ENCODE peak calls at places on chromosomes 13 and 19, in nine cellular contexts. O, B, T, Y, M, R, G, E and C are unnamed samples.
A peak's percentile ranks its signal among the peaks of the same experiment; 100 is the strongest.

GRCh38 chr13:99414048-99414995 is 87.0 kb upstream of the TM9SF2 start:
- DNase-seq in B (no peak), M (no peak), O (no peak), Y (no peak), E (no peak), R (no peak), T (no peak), G (no peak), C (no peak)

GRCh38 chr19:2253106-2254051 is 2.8 kb downstream of the JSRP1 start:
- DNase-seq in B (no peak), R (no peak), Y (no peak), G (no peak), O (no peak), M (no peak), T (no peak), E (no peak), C (peak; percentile 90)

GRCh38 chr19:1214862-1215731 is 9.5 kb downstream of the STK11 start:
- DNase-seq in T (no peak), E (peak; percentile 53), G (peak; percentile 78), O (no peak), B (peak; percentile 79), R (no peak), Y (peak; percentile 82), M (no peak), C (peak; percentile 92)

GRCh38 chr19:31838163-31838798 is 489.0 kb upstream of the TSHZ3 start:
- DNase-seq in E (peak; percentile 54), Y (no peak), B (no peak), R (no peak), T (no peak), G (no peak), O (no peak), M (no peak), C (no peak)

GRCh38 chr19:9943744-9944143 is 7.4 kb upstream of the OLFM2 start:
- DNase-seq in G (no peak), T (no peak), R (no peak), O (no peak), E (no peak), B (no peak), M (no peak), Y (no peak), C (no peak)

GRCh38 chr19:54017266-54017665 is 25.8 kb downstream of the CACNG6 start:
- DNase-seq in Y (no peak), E (no peak), M (no peak), B (no peak), T (no peak), G (no peak), R (no peak), O (peak; percentile 89), C (peak; percentile 48)

GRCh38 chr13:44191504-44192171 is 182.0 kb upstream of the SERP2 start:
- DNase-seq in T (no peak), B (no peak), M (peak; percentile 47), R (peak; percentile 46), Y (peak; percentile 43), O (peak; percentile 93), G (peak; percentile 51), E (no peak), C (no peak)

GRCh38 chr13:47798906-47799305 is 202.2 kb downstream of the SUCLA2 start:
- DNase-seq in M (no peak), Y (no peak), E (no peak), B (no peak), R (no peak), O (peak; percentile 72), T (no peak), G (no peak), C (no peak)

GRCh38 chr19:33799507-33799906 is 2.8 kb downstream of the KCTD15 start:
- DNase-seq in R (no peak), Y (no peak), B (no peak), G (no peak), E (no peak), O (no peak), M (no peak), T (no peak), C (peak; percentile 69)

GRCh38 chr19:33801411-33801810 is 4.7 kb downstream of the KCTD15 start:
- DNase-seq in M (no peak), T (no peak), R (no peak), G (no peak), E (no peak), Y (no peak), B (no peak), O (no peak), C (peak; percentile 77)

GRCh38 chr19:33798701-33799111 is 2.0 kb downstream of the KCTD15 start:
- DNase-seq in G (no peak), O (peak; percentile 67), R (no peak), M (no peak), T (no peak), Y (no peak), E (no peak), B (no peak), C (peak; percentile 92)

GRCh38 chr19:33802001-33802400 is 5.3 kb downstream of the KCTD15 start:
- DNase-seq in T (no peak), Y (no peak), G (no peak), B (no peak), E (no peak), M (no peak), O (no peak), R (no peak), C (peak; percentile 80)

GRCh38 chr19:33800012-33800680 is 3.5 kb downstream of the KCTD15 start:
- DNase-seq in B (no peak), G (no peak), Y (no peak), T (no peak), R (no peak), M (no peak), E (no peak), O (no peak), C (peak; percentile 51)
- H3K4me3 ChIP-seq in B (no peak overlapping the region), G (no peak overlapping the region), Y (peak overlapping the region; percentile 75), T (peak overlapping the region; percentile 74), R (no peak overlapping the region), M (no peak overlapping the region), E (no peak overlapping the region), O (no peak overlapping the region), C (no peak overlapping the region)

DNA sequence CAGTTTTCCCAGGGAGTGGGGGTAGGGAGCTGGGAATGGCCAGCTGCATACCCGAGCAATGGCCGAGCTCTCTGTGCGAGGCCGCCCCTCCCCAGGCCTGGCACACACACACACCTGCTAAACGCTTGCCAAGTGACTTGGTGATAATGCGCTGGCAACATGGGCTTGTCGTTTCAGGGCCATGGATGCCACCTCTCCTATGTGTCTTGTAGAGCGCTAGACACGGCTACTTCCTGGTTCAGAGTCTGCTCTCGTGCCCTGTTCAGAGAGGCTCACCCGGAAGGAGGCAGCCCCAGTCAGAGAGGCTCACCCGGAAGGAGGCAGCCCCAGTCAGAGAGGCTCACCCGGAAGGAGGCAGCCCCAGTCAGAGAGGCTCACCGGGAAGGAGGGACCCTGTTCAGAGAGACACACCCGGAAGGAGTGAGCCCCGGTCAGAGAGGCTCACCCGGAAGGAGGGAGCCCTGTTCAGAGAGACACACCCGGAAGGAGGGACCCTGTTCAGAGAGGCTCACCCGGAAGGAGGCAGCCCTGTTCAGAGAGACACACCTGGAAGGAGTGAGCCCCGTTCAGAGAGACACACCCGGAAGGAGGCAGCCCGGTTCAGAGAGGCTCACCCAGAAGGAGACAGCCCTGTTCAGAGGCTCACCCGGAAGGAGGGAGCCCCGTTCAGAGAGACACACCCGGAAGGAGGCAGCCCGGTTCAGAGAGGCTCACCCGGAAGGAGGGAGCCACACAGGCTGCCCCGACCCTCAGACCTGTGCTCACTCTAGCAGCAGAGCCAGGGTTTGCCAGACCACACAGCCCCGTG is 4.2 kb downstream of the ADPRHL1 start:
- DNase-seq in T (no peak), M (peak; percentile 70), Y (peak; percentile 86), E (peak; percentile 86), B (no peak), G (no peak), R (no peak), O (no peak), C (peak; percentile 87)
- H3K4me3 ChIP-seq in T (peak overlapping the region; percentile 40), M (peak overlapping the region; percentile 26), Y (peak overlapping the region; percentile 31), E (peak overlapping the region; percentile 50), B (peak overlapping the region; percentile 66), G (no peak overlapping the region), R (no peak overlapping the region), O (no peak overlapping the region), C (peak overlapping the region; percentile 65)

DNA sequence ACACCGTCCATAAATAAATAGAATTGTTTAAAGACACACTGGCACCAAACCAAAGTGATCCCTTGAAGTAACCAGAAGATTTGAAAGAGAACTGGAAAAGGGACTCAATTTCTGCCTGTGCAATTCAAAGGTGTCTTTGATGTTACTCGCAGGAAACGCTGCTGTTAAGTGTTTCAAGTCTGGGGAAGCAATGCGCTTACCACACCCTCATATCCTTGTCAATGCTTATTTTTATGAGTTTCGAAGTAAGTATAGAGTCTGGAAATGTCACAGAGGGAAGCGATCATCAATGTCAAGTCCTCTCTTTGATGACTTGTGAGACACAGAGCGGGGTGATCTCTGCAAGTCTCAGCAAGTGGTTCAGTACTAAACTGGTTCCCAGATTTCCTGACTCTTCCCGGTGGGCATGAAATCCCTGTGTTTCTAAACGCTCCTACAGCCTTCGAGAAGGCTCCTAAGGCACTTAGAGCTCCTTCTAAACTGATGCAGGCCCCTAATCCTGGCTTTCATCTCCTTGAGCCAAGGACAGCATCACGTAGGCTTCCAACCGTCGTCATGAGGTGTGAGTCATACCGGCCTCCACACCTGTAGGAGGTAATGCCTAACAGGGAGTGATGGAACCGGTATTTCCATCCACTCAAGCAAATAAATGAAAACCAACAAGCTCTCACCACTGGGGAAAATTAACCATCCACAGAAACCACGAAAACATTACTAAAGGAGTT is 22.8 kb downstream of the SYDE1 start:
- DNase-seq in O (no peak), T (no peak), Y (no peak), M (no peak), G (no peak), B (no peak), E (no peak), R (no peak), C (no peak)
- H3K4me3 ChIP-seq in O (no peak overlapping the region), T (no peak overlapping the region), Y (no peak overlapping the region), M (no peak overlapping the region), G (no peak overlapping the region), B (no peak overlapping the region), E (no peak overlapping the region), R (no peak overlapping the region), C (no peak overlapping the region)

GRCh38 chr13:41188584-41188983 is 5.8 kb downstream of the KBTBD7 start:
- DNase-seq in M (no peak), R (no peak), Y (no peak), O (peak; percentile 66), B (no peak), T (no peak), E (no peak), G (no peak), C (peak; percentile 34)

GRCh38 chr13:41196011-41196410 is 1.6 kb upstream of the KBTBD7 start:
- DNase-seq in O (no peak), M (no peak), Y (no peak), R (no peak), E (no peak), T (no peak), G (no peak), B (no peak), C (peak; percentile 30)

GRCh38 chr13:41196620-41197019 is 2.3 kb upstream of the KBTBD7 start:
- DNase-seq in E (no peak), Y (no peak), T (no peak), O (peak; percentile 43), R (no peak), M (no peak), B (no peak), G (no peak), C (no peak)

GRCh38 chr13:41193919-41194824 is at the start of gene KBTBD7:
- DNase-seq in O (peak; percentile 99), Y (peak; percentile 92), M (peak; percentile 97), G (peak; percentile 93), E (peak; percentile 95), R (peak; percentile 85), B (peak; percentile 94), T (peak; percentile 99), C (peak; percentile 97)

DNA sequence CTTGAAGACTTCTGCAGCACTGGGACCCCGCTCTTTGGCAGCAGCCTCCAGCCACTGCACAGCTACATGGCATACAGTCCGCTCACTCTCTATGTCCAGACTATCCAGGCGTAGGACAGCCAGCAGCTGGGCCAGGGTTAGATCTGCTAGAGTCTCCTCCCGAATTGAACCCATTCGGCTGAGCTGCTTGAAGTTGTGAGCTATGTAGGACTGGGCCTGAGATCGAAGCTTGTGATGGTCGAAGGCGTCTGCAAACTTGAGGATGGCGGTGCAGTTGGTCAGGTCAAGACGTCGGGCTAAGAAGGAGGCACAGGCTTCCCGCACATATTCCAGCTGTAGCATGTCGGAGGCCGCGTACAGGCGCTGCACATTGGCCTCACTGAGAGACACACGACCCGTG is 900 bp downstream of the KBTBD7 start:
- DNase-seq in B (no peak), O (no peak), R (no peak), Y (no peak), E (peak; percentile 40), M (no peak), G (no peak), T (no peak), C (no peak)
- H3K4me3 ChIP-seq in B (peak overlapping the region; percentile 72), O (peak overlapping the region; percentile 61), R (no peak overlapping the region), Y (peak overlapping the region; percentile 70), E (peak overlapping the region; percentile 86), M (no peak overlapping the region), G (peak overlapping the region; percentile 78), T (peak overlapping the region; percentile 67), C (no peak overlapping the region)